ENCODE peak calls at places on chromosomes 13 and 19, in nine cellular contexts. W, T, D, P, O, B, J, X and U are unnamed samples.
A peak's percentile ranks its signal among the peaks of the same experiment; 100 is the strongest.

GRCh38 chr19:12937243-12938053 is 961 bp upstream of the CALR start:
- DNase-seq in J (peak; percentile 91), B (no peak), X (no peak), W (peak; percentile 74), D (no peak), T (peak; percentile 64), P (peak; percentile 92), O (peak; percentile 52), U (no peak)

GRCh38 chr19:58380037-58380735 is 644 bp downstream of the ZNF837 start:
- DNase-seq in J (no peak), T (no peak), O (no peak), P (no peak), X (peak; percentile 19), W (peak; percentile 55), D (no peak), B (no peak), U (no peak)

GRCh38 chr13:111219306-111219705 is 101.1 kb upstream of the TEX29 start:
- DNase-seq in P (no peak), J (no peak), X (peak; percentile 12), D (peak; percentile 88), B (no peak), W (peak; percentile 89), O (no peak), T (no peak), U (no peak)

GRCh38 chr13:66617786-66618185 is 612.4 kb downstream of the PCDH9 start:
- DNase-seq in P (no peak), D (no peak), T (no peak), W (no peak), J (peak; percentile 1), X (no peak), B (no peak), O (no peak), U (no peak)

GRCh38 chr13:113661506-113661905 is 3.5 kb upstream of the ATP4B start:
- DNase-seq in B (no peak), X (no peak), P (no peak), W (no peak), D (no peak), T (no peak), J (no peak), O (no peak), U (no peak)

GRCh38 chr19:38047641-38048040 is 140.6 kb downstream of the SIPA1L3 start:
- DNase-seq in O (no peak), J (no peak), D (no peak), W (no peak), X (no peak), T (no peak), P (no peak), B (no peak), U (no peak)

GRCh38 chr19:15779756-15780476 is 7.5 kb upstream of the OR10H5 start:
- DNase-seq in T (no peak), P (no peak), D (no peak), O (peak; percentile 9), J (no peak), W (peak; percentile 24), B (no peak), X (peak; percentile 11), U (no peak)

GRCh38 chr13:42814868-42815267 is 33.5 kb downstream of the FAM216B start:
- DNase-seq in P (no peak), B (no peak), J (no peak), D (peak; percentile 94), O (peak; percentile 83), W (peak; percentile 89), X (peak; percentile 70), T (no peak), U (no peak)

GRCh38 chr19:56170261-56170660 is 5.5 kb upstream of the GALP start:
- DNase-seq in W (peak; percentile 33), D (peak; percentile 43), X (peak; percentile 75), O (peak; percentile 94), P (no peak), T (no peak), J (no peak), B (no peak), U (no peak)

GRCh38 chr19:5445667-5446066 is 9.6 kb upstream of the ZNRF4 start:
- DNase-seq in J (no peak), O (peak; percentile 67), P (no peak), B (no peak), W (peak; percentile 60), X (peak; percentile 19), T (no peak), D (no peak), U (no peak)

GRCh38 chr13:35210234-35210633 is 266.3 kb downstream of the MAB21L1 start:
- DNase-seq in O (peak; percentile 11), J (no peak), T (no peak), P (no peak), W (peak; percentile 38), D (no peak), X (no peak), B (no peak), U (no peak)

GRCh38 chr19:18432275-18433038 is 5.5 kb downstream of the ISYNA1 start:
- DNase-seq in O (no peak), D (no peak), W (no peak), T (no peak), X (no peak), B (no peak), J (peak; percentile 26), P (no peak), U (no peak)
- H3K4me2 ChIP-seq in O (peak overlapping the region; percentile 59), D (no peak overlapping the region), W (no peak overlapping the region), T (peak overlapping the region; percentile 47), X (no peak overlapping the region), B (no peak overlapping the region), J (peak overlapping the region; percentile 86), P (peak overlapping the region; percentile 88), U (no peak overlapping the region)

DNA sequence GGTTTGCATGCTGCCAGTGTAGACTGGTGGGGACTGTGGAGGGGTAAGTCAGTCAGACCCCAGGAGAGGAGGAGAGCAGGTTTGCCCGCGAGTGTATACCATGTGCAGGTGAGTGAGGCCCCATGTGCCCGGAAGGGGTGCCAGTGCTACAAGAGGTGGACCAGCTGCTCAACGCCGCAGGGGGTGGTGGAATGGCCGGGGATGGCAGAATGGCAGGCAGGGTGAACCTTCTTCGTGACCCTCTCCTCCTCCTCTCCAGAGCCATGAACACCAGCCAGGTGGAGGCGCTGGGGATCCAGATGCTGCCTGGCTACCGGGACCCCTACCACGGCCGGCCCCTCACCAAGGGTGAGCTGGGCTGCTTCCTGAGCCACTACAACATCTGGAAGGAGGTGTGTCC is 22.2 kb downstream of the COLGALT1 start:
- DNase-seq in B (no peak), X (no peak), D (no peak), T (no peak), O (no peak), W (no peak), J (peak; percentile 59), P (no peak), U (no peak)
- H3K36me3 ChIP-seq in B (peaks cover 77% of the 10 kb centered on the region), X (peaks cover 24% of the 10 kb centered on the region), D (peaks cover 52% of the 10 kb centered on the region), T (no peaks in the 10 kb centered on the region), O (peaks cover 34% of the 10 kb centered on the region), W (peaks cover 19% of the 10 kb centered on the region), J (no peaks in the 10 kb centered on the region), P (peaks cover 18% of the 10 kb centered on the region), U (peaks cover 45% of the 10 kb centered on the region)

GRCh38 chr19:30222428-30222873 is 149.7 kb upstream of the ZNF536 start:
- DNase-seq in W (peak; percentile 30), D (no peak), B (no peak), X (no peak), T (no peak), O (no peak), P (peak; percentile 76), J (peak; percentile 57), U (no peak)
- H3K4me2 ChIP-seq in W (no peak overlapping the region), D (no peak overlapping the region), B (peak overlapping the region; percentile 61), X (no peak overlapping the region), T (no peak overlapping the region), O (no peak overlapping the region), P (no peak overlapping the region), J (peak overlapping the region; percentile 93), U (no peak overlapping the region)

GRCh38 chr13:27628081-27628480 is 6.4 kb downstream of the POLR1D start:
- DNase-seq in O (no peak), X (no peak), B (no peak), W (no peak), J (no peak), P (no peak), D (no peak), T (no peak), U (no peak)

GRCh38 chr13:27632214-27632613 is 10.5 kb downstream of the POLR1D start:
- DNase-seq in P (no peak), B (no peak), J (no peak), O (no peak), X (no peak), D (no peak), W (no peak), T (no peak), U (no peak)

GRCh38 chr13:27631665-27632064 is 10.0 kb downstream of the POLR1D start:
- DNase-seq in W (no peak), X (no peak), D (no peak), B (no peak), T (no peak), J (no peak), O (no peak), P (no peak), U (no peak)

GRCh38 chr13:27632648-27633047 is 11.0 kb downstream of the POLR1D start:
- DNase-seq in O (no peak), X (no peak), D (no peak), W (no peak), B (no peak), P (no peak), J (no peak), T (no peak), U (no peak)

GRCh38 chr13:27631156-27631555 is 9.5 kb downstream of the POLR1D start:
- DNase-seq in X (no peak), O (no peak), W (no peak), P (no peak), D (no peak), T (no peak), J (no peak), B (no peak), U (no peak)
- H3K36me3 ChIP-seq in X (peaks cover 2% of the 10 kb centered on the region), O (no peaks in the 10 kb centered on the region), W (peaks cover 8% of the 10 kb centered on the region), P (peaks cover 23% of the 10 kb centered on the region), D (peaks cover 2% of the 10 kb centered on the region), T (no peaks in the 10 kb centered on the region), J (no peaks in the 10 kb centered on the region), B (peaks cover 60% of the 10 kb centered on the region), U (no peaks in the 10 kb centered on the region)

GRCh38 chr13:48320906-48321510 is 17.5 kb downstream of the RB1 start:
- DNase-seq in P (no peak), X (no peak), D (no peak), B (no peak), J (no peak), T (no peak), W (no peak), O (no peak), U (no peak)
- H3K4me2 ChIP-seq in P (no peak overlapping the region), X (no peak overlapping the region), D (no peak overlapping the region), B (no peak overlapping the region), J (no peak overlapping the region), T (no peak overlapping the region), W (no peak overlapping the region), O (no peak overlapping the region), U (no peak overlapping the region)